ENCODE peak calls at places on chromosome 9, in four cellular contexts. One of them, this sample, is unnamed.

GRCh38 chr9:134365791-134366222 is 39.6 kb downstream of the RXRA start:
- DNase-seq in Ammon's horn: no peak
- DNase-seq in aorta: peak; percentile 65
- DNase-seq in HEK293T: no peak
- DNase-seq in this sample: no peak

GRCh38 chr9:102650896-102651295 is 344.2 kb upstream of the CYLC2 start:
- DNase-seq in Ammon's horn: no peak
- DNase-seq in aorta: no peak
- DNase-seq in HEK293T: no peak
- DNase-seq in this sample: no peak

GRCh38 chr9:79858509-79858908 is 286.7 kb downstream of the TLE4 start:
- DNase-seq in Ammon's horn: peak; percentile 69
- DNase-seq in aorta: no peak
- DNase-seq in HEK293T: no peak
- DNase-seq in this sample: peak; percentile 3

GRCh38 chr9:99430301-99430700 is 208.2 kb downstream of the SEC61B start:
- DNase-seq in Ammon's horn: no peak
- DNase-seq in aorta: no peak
- DNase-seq in HEK293T: no peak
- DNase-seq in this sample: no peak

GRCh38 chr9:75065513-75065912 is 22.4 kb downstream of the NMRK1 start:
- DNase-seq in Ammon's horn: no peak
- DNase-seq in aorta: no peak
- DNase-seq in HEK293T: no peak
- DNase-seq in this sample: no peak

GRCh38 chr9:126146254-126147145 is 180.1 kb upstream of the MVB12B start:
- DNase-seq in Ammon's horn: no peak
- DNase-seq in aorta: no peak
- DNase-seq in HEK293T: peak; percentile 62
- DNase-seq in this sample: peak; percentile 8

GRCh38 chr9:134338394-134339182 is 12.3 kb downstream of the RXRA start:
- DNase-seq in Ammon's horn: peak; percentile 69
- DNase-seq in aorta: no peak
- DNase-seq in HEK293T: no peak
- DNase-seq in this sample: no peak

GRCh38 chr9:112348257-112348992 is 15.0 kb upstream of the PTBP3 start:
- DNase-seq in Ammon's horn: peak; percentile 86
- DNase-seq in aorta: peak; percentile 91
- DNase-seq in HEK293T: no peak
- DNase-seq in this sample: peak; percentile 71

GRCh38 chr9:93657331-93658111 is 81.1 kb downstream of the PHF2 start:
- DNase-seq in Ammon's horn: no peak
- DNase-seq in aorta: peak; percentile 29
- DNase-seq in HEK293T: no peak
- DNase-seq in this sample: no peak

GRCh38 chr9:135815433-135816178 is 91.7 kb downstream of the CAMSAP1 start:
- DNase-seq in Ammon's horn: no peak
- DNase-seq in aorta: no peak
- DNase-seq in HEK293T: no peak
- DNase-seq in this sample: no peak

GRCh38 chr9:125630436-125630835 is 76.6 kb downstream of the MAPKAP1 start:
- DNase-seq in Ammon's horn: no peak
- DNase-seq in aorta: no peak
- DNase-seq in HEK293T: no peak
- DNase-seq in this sample: no peak

GRCh38 chr9:32552172-32552872 is at the start of the genes SMIM27 and TOPORS:
- DNase-seq in Ammon's horn: peak; percentile 95
- DNase-seq in aorta: peak; percentile 96
- DNase-seq in HEK293T: peak; percentile 76
- DNase-seq in this sample: peak; percentile 97

GRCh38 chr9:3857673-3858072 is 331.9 kb upstream of the RFX3 start:
- DNase-seq in Ammon's horn: no peak
- DNase-seq in aorta: no peak
- DNase-seq in HEK293T: no peak
- DNase-seq in this sample: no peak

GRCh38 chr9:90770339-90770738 is 31.3 kb upstream of the SYK start:
- DNase-seq in Ammon's horn: peak; percentile 35
- DNase-seq in aorta: no peak
- DNase-seq in HEK293T: no peak
- DNase-seq in this sample: no peak

GRCh38 chr9:131959887-131960286 is 119.8 kb downstream of the MED27 start:
- DNase-seq in Ammon's horn: no peak
- DNase-seq in aorta: no peak
- DNase-seq in HEK293T: no peak
- DNase-seq in this sample: no peak

GRCh38 chr9:82109626-82110025 is 121.1 kb downstream of the SPATA31D1 start:
- DNase-seq in Ammon's horn: no peak
- DNase-seq in aorta: no peak
- DNase-seq in HEK293T: no peak
- DNase-seq in this sample: no peak

GRCh38 chr9:4933177-4933576 is 51.9 kb upstream of the JAK2 start:
- DNase-seq in Ammon's horn: no peak
- DNase-seq in aorta: no peak
- DNase-seq in HEK293T: no peak
- DNase-seq in this sample: no peak

GRCh38 chr9:131402073-131402472 is 8.2 kb downstream of the PRRC2B start:
- DNase-seq in Ammon's horn: peak; percentile 21
- DNase-seq in aorta: peak; percentile 37
- DNase-seq in HEK293T: no peak
- DNase-seq in this sample: no peak

GRCh38 chr9:134064711-134065110 is 3.1 kb downstream of the BRD3 start:
- DNase-seq in Ammon's horn: no peak
- DNase-seq in aorta: no peak
- DNase-seq in HEK293T: no peak
- DNase-seq in this sample: no peak

GRCh38 chr9:107422189-107422802 is 67.3 kb downstream of the KLF4 start:
- DNase-seq in Ammon's horn: peak; percentile 49
- DNase-seq in aorta: peak; percentile 81
- DNase-seq in HEK293T: peak; percentile 81
- DNase-seq in this sample: peak; percentile 66

GRCh38 chr9:86064220-86064619 is 35.1 kb downstream of the GOLM1 start:
- DNase-seq in Ammon's horn: no peak
- DNase-seq in aorta: no peak
- DNase-seq in HEK293T: no peak
- DNase-seq in this sample: peak; percentile 92

GRCh38 chr9:106066937-106067545 is 372.7 kb downstream of the TMEM38B start:
- DNase-seq in Ammon's horn: no peak
- DNase-seq in aorta: no peak
- DNase-seq in HEK293T: no peak
- DNase-seq in this sample: no peak

GRCh38 chr9:37187269-37187668 is 66.9 kb downstream of the ZCCHC7 start:
- DNase-seq in Ammon's horn: no peak
- DNase-seq in aorta: no peak
- DNase-seq in HEK293T: no peak
- DNase-seq in this sample: no peak

GRCh38 chr9:131812116-131812790 is 72.4 kb upstream of the RAPGEF1 start:
- DNase-seq in Ammon's horn: no peak
- DNase-seq in aorta: no peak
- DNase-seq in HEK293T: no peak
- DNase-seq in this sample: peak; percentile 43

GRCh38 chr9:128094166-128094949 is 26.3 kb downstream of the SLC25A25 start:
- DNase-seq in Ammon's horn: peak; percentile 96
- DNase-seq in aorta: peak; percentile 95
- DNase-seq in HEK293T: peak; percentile 76
- DNase-seq in this sample: peak; percentile 98

GRCh38 chr9:35728041-35728971 is 3.7 kb downstream of the TLN1 start:
- DNase-seq in Ammon's horn: peak; percentile 60
- DNase-seq in aorta: peak; percentile 92
- DNase-seq in HEK293T: no peak
- DNase-seq in this sample: no peak

GRCh38 chr9:112009656-112010055 is 113.0 kb downstream of the UGCG start:
- DNase-seq in Ammon's horn: no peak
- DNase-seq in aorta: no peak
- DNase-seq in HEK293T: no peak
- DNase-seq in this sample: no peak

GRCh38 chr9:84261082-84261746 is 79.3 kb downstream of the SLC28A3 start:
- DNase-seq in Ammon's horn: peak; percentile 94
- DNase-seq in aorta: peak; percentile 82
- DNase-seq in HEK293T: peak; percentile 84
- DNase-seq in this sample: peak; percentile 90

GRCh38 chr9:14205463-14205862 is 108.5 kb downstream of the NFIB start:
- DNase-seq in Ammon's horn: no peak
- DNase-seq in aorta: no peak
- DNase-seq in HEK293T: no peak
- DNase-seq in this sample: no peak

GRCh38 chr9:13427587-13427986 is 148.1 kb upstream of the MPDZ start:
- DNase-seq in Ammon's horn: peak; percentile 79
- DNase-seq in aorta: no peak
- DNase-seq in HEK293T: no peak
- DNase-seq in this sample: peak; percentile 73

GRCh38 chr9:1050125-1050895 is at the start of gene DMRT2:
- DNase-seq in Ammon's horn: peak; percentile 95
- DNase-seq in aorta: peak; percentile 84
- DNase-seq in HEK293T: no peak
- DNase-seq in this sample: peak; percentile 16

GRCh38 chr9:76873056-76873792 is 32.7 kb downstream of the PRUNE2 start:
- DNase-seq in Ammon's horn: peak; percentile 85
- DNase-seq in aorta: no peak
- DNase-seq in HEK293T: no peak
- DNase-seq in this sample: peak; percentile 51

GRCh38 chr9:110952018-110952864 is 86.0 kb downstream of the LPAR1 start:
- DNase-seq in Ammon's horn: no peak
- DNase-seq in aorta: no peak
- DNase-seq in HEK293T: no peak
- DNase-seq in this sample: no peak

This sample was measured in cerebellar cortex.